ENCODE peak calls at places on chromosome 21, in seven cellular contexts. W is aorta; I is heart left ventricle; G is lower lobe of right lung; N is neuronal stem cell; H is CD8-positive, alpha-beta T cell; M is MG63. A is an unnamed sample. For H3K27me3 and H3K9me3, the result is how much of the 10 kb centered on the place peaks cover.

GRCh38 chr21:22791986-22792560 is 1793.9 kb downstream of the NCAM2 start:
- DNase-seq in W (no peak), I (no peak), G (no peak), N (peak), H (no peak), M (no peak), A (no peak)

GRCh38 chr21:31372176-31372765 is 28.2 kb upstream of the TIAM1 start:
- DNase-seq in W (no peak), I (no peak), G (no peak), N (no peak), H (no peak), M (no peak), A (no peak)

GRCh38 chr21:14838400-14838799 is 226.4 kb downstream of the NRIP1 start:
- DNase-seq in W (no peak), I (no peak), G (no peak), N (no peak), H (no peak), M (no peak), A (no peak)

GRCh38 chr21:16181024-16181423 is 451.2 kb downstream of the USP25 start:
- DNase-seq in W (no peak), I (no peak), G (no peak), N (no peak), H (no peak), M (no peak), A (no peak)

GRCh38 chr21:16908087-16908486 is 604.8 kb upstream of the CXADR start:
- DNase-seq in W (no peak), I (no peak), G (no peak), N (no peak), H (no peak), M (peak), A (peak)

GRCh38 chr21:43812139-43812821 is 22.9 kb downstream of the RRP1 start:
- DNase-seq in W (peak), I (no peak), G (peak), N (no peak), H (no peak), M (no peak), A (no peak)

GRCh38 chr21:22880573-22880972 is 1882.4 kb downstream of the NCAM2 start:
- DNase-seq in W (no peak), I (no peak), G (no peak), N (no peak), H (no peak), M (no peak), A (no peak)

GRCh38 chr21:35467536-35467935 is 418.4 kb upstream of the RUNX1 start:
- DNase-seq in W (no peak), I (no peak), G (no peak), N (no peak), H (no peak), M (no peak), A (no peak)

GRCh38 chr21:39208624-39209333 is 25.5 kb upstream of the PSMG1 start:
- DNase-seq in W (no peak), I (no peak), G (no peak), N (no peak), H (no peak), M (no peak), A (no peak)

GRCh38 chr21:39182016-39182415 is 1.2 kb downstream of the PSMG1 start:
- DNase-seq in W (no peak), I (no peak), G (no peak), N (no peak), H (no peak), M (no peak), A (no peak)

GRCh38 chr21:29192999-29193563 is 62.6 kb downstream of the MAP3K7CL start:
- DNase-seq in W (no peak), I (peak), G (no peak), N (no peak), H (no peak), M (no peak), A (no peak)

GRCh38 chr21:35294231-35294898 is 245.3 kb upstream of the RUNX1 start:
- DNase-seq in W (no peak), I (no peak), G (no peak), N (no peak), H (no peak), M (no peak), A (no peak)

GRCh38 chr21:28669331-28669730 is 323.3 kb downstream of the LTN1 start:
- DNase-seq in W (no peak), I (no peak), G (no peak), N (no peak), H (no peak), M (peak), A (no peak)

GRCh38 chr21:16358021-16358420 is 628.2 kb downstream of the USP25 start:
- DNase-seq in W (no peak), I (no peak), G (no peak), N (no peak), H (no peak), M (no peak), A (no peak)

GRCh38 chr21:37821791-37822450 is 94.3 kb downstream of the KCNJ6 start:
- DNase-seq in W (no peak), I (no peak), G (no peak), N (no peak), H (no peak), M (no peak), A (no peak)

GRCh38 chr21:43740497-43741156 is 21.7 kb downstream of the PDXK start:
- DNase-seq in W (no peak), I (no peak), G (peak), N (peak), H (no peak), M (peak), A (peak)

GRCh38 chr21:35274923-35275322 is 225.8 kb upstream of the RUNX1 start:
- DNase-seq in W (no peak), I (no peak), G (no peak), N (no peak), H (no peak), M (no peak), A (no peak)

GRCh38 chr21:43331962-43332458 is 94.9 kb downstream of the SIK1 start:
- DNase-seq in W (no peak), I (no peak), G (peak), N (no peak), H (no peak), M (peak), A (peak)

GRCh38 chr21:46621457-46622182 is 13.9 kb upstream of the PRMT2 start:
- DNase-seq in W (no peak), I (no peak), G (no peak), N (no peak), H (no peak), M (no peak), A (no peak)

GRCh38 chr21:29151937-29152336 is 21.5 kb downstream of the MAP3K7CL start:
- DNase-seq in W (no peak), I (no peak), G (no peak), N (no peak), H (no peak), M (no peak), A (no peak)

GRCh38 chr21:35041122-35041521 is 8.0 kb downstream of the RUNX1 start:
- DNase-seq in W (no peak), I (no peak), G (no peak), N (no peak), H (no peak), M (no peak), A (no peak)

GRCh38 chr21:16563795-16564194 is 834.0 kb downstream of the USP25 start:
- DNase-seq in W (no peak), I (no peak), G (peak), N (peak), H (no peak), M (peak), A (no peak)

GRCh38 chr21:29786509-29786908 is 153.3 kb downstream of the GRIK1 start:
- DNase-seq in W (no peak), I (no peak), G (no peak), N (no peak), H (no peak), M (no peak), A (no peak)

GRCh38 chr21:36575306-36575705 is 95.4 kb upstream of the CLDN14 start:
- DNase-seq in W (no peak), I (no peak), G (no peak), N (no peak), H (no peak), M (no peak), A (no peak)

GRCh38 chr21:38756746-38757145 is 49.0 kb upstream of the ETS2 start:
- DNase-seq in W (no peak), I (no peak), G (no peak), N (no peak), H (no peak), M (no peak), A (no peak)

GRCh38 chr21:41508415-41509205 is 652 bp upstream of the TMPRSS2 start:
- DNase-seq in W (no peak), I (no peak), G (no peak), N (no peak), H (no peak), M (no peak), A (no peak)

GRCh38 chr21:41511858-41512257 is 3.9 kb upstream of the TMPRSS2 start:
- DNase-seq in W (no peak), I (no peak), G (no peak), N (no peak), H (no peak), M (no peak), A (no peak)

GRCh38 chr21:41509733-41510132 is 1.8 kb upstream of the TMPRSS2 start:
- DNase-seq in W (no peak), I (no peak), G (no peak), N (no peak), H (no peak), M (no peak), A (no peak)

GRCh38 chr21:41509206-41509496 is 1.2 kb upstream of the TMPRSS2 start:
- DNase-seq in W (no peak), I (no peak), G (no peak), N (no peak), H (no peak), M (no peak), A (no peak)

DNA sequence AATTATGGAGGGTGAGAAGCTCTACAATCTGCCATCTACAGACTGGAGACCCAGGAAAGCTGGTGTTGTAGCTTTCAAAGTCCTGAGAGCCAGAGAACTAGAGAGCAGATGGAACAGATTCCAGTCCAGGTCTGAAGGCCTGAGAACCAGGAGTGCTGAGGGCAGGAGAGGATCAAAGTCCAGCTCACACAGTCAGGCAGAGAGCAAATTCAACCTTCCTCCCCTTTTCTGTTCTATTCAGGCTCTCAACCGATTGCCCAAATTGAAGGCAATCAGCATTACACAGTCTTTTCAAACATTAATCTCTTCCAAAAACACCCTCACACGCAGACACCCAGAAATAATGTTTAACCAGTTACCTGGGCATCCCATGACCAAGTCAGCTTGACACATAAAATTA is 2.5 kb upstream of the TMPRSS2 start:
- DNase-seq in W (no peak), I (no peak), G (no peak), N (no peak), H (no peak), M (no peak), A (no peak)
- H3K27me3 ChIP-seq in W (under half), I (half or more), G (under half), N (under half), H (under half), M (under half), A (under half)

DNA sequence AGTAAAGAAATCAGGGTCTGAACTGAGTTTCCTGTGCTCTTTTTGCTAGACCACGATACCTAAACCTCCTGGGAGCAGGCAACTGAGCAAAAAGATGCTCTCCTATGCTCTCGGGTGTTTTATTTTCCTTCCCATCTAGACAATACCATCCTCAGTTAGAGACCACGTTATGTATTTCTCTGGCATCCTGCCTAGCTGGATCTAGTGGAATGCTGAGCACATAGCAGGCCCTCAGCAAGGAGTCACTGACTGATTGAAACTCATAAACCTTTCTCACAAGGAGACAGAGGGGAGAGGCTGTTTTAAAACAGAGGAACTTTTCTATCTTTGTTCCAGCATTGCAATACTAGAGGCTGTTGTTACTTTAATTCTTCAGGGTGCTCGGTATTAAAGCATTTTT is 168.0 kb downstream of the CYYR1 start:
- DNase-seq in W (no peak), I (no peak), G (no peak), N (no peak), H (no peak), M (peak), A (no peak)
- H3K9me3 ChIP-seq in W (under half), I (under half), G (under half), N (under half), H (under half), M (under half), A (under half)

GRCh38 chr21:45591619-45592207 is 49.5 kb upstream of the SLC19A1 start:
- DNase-seq in W (no peak), I (no peak), G (no peak), N (no peak), H (no peak), M (no peak), A (no peak)
- H3K27me3 ChIP-seq in W (under half), I (half or more), G (under half), N (under half), H (under half), M (under half), A (half or more)

GRCh38 chr21:20249401-20249800 is 748.8 kb upstream of the NCAM2 start:
- DNase-seq in W (no peak), I (no peak), G (no peak), N (no peak), H (no peak), M (no peak), A (no peak)
- H3K9me3 ChIP-seq in W (under half), I (under half), G (under half), N (under half), H (under half), M (under half), A (under half)

GRCh38 chr21:33069243-33069642 is 698 bp upstream of the OLIG1 start:
- DNase-seq in W (no peak), I (no peak), G (no peak), N (no peak), H (no peak), M (no peak), A (no peak)

GRCh38 chr21:33069645-33069993 is 322 bp upstream of the OLIG1 start:
- DNase-seq in W (no peak), I (no peak), G (no peak), N (no peak), H (no peak), M (no peak), A (no peak)

GRCh38 chr21:33069994-33070811 is at the start of gene OLIG1:
- DNase-seq in W (no peak), I (peak), G (peak), N (peak), H (no peak), M (peak), A (no peak)

GRCh38 chr21:33071878-33072306 is 2.0 kb downstream of the OLIG1 start:
- DNase-seq in W (no peak), I (no peak), G (no peak), N (no peak), H (no peak), M (no peak), A (no peak)

GRCh38 chr21:33070921-33071877 is 1.3 kb downstream of the OLIG1 start:
- DNase-seq in W (no peak), I (no peak), G (no peak), N (no peak), H (no peak), M (no peak), A (no peak)
- H3K27me3 ChIP-seq in W (under half), I (half or more), G (half or more), N (under half), H (under half), M (half or more), A (half or more)

GRCh38 chr21:26918318-26919065 is 48.4 kb downstream of the ADAMTS5 start:
- DNase-seq in W (no peak), I (no peak), G (no peak), N (no peak), H (no peak), M (no peak), A (no peak)
- H3K9me3 ChIP-seq in W (under half), I (under half), G (under half), N (under half), H (under half), M (under half), A (under half)

GRCh38 chr21:42154237-42155044 is 64.5 kb upstream of the ABCG1 start:
- DNase-seq in W (no peak), I (no peak), G (no peak), N (no peak), H (no peak), M (no peak), A (no peak)

GRCh38 chr21:42155045-42155855 is 63.7 kb upstream of the ABCG1 start:
- DNase-seq in W (no peak), I (no peak), G (no peak), N (no peak), H (no peak), M (no peak), A (no peak)

GRCh38 chr21:42151148-42152074 is 67.5 kb upstream of the ABCG1 start:
- DNase-seq in W (no peak), I (no peak), G (no peak), N (no peak), H (no peak), M (no peak), A (no peak)

GRCh38 chr21:42153746-42154145 is 65.2 kb upstream of the ABCG1 start:
- DNase-seq in W (no peak), I (no peak), G (no peak), N (no peak), H (no peak), M (no peak), A (no peak)

GRCh38 chr21:42153046-42153685 is 65.8 kb upstream of the ABCG1 start:
- DNase-seq in W (no peak), I (no peak), G (no peak), N (no peak), H (no peak), M (no peak), A (no peak)
- H3K27me3 ChIP-seq in W (under half), I (under half), G (under half), N (under half), H (under half), M (under half), A (under half)